ENCODE peak calls at places on chromosomes 11 and 22, in five cellular contexts. V is OCI-LY7, I is Peyer's patch, P is WTC11, M is choroid plexus epithelial cell. O is an unnamed sample.

GRCh38 chr11:120830092-120830491 is 193.8 kb upstream of the TBCEL start:
- DNase-seq in V (no peak), I (no peak), P (no peak), M (no peak), O (no peak)

GRCh38 chr11:97722065-97722464 is 1298.7 kb upstream of the CNTN5 start:
- DNase-seq in V (no peak), I (no peak), P (no peak), M (peak), O (peak)

GRCh38 chr11:13169709-13170108 is 107.9 kb upstream of the BMAL1 start:
- DNase-seq in V (no peak), I (no peak), P (no peak), M (peak), O (peak)

GRCh38 chr11:98300777-98301176 is 720.0 kb upstream of the CNTN5 start:
- DNase-seq in V (no peak), I (no peak), P (no peak), M (peak), O (peak)

GRCh38 chr22:43750751-43751150 is 61.4 kb downstream of the EFCAB6 start:
- DNase-seq in V (no peak), I (no peak), P (no peak), M (no peak), O (no peak)

GRCh38 chr11:12867531-12867930 is 141.6 kb upstream of the RASSF10 start:
- DNase-seq in V (no peak), I (no peak), P (no peak), M (no peak), O (no peak)

GRCh38 chr22:20211997-20212753 is 55.9 kb downstream of the RTN4R start:
- DNase-seq in V (no peak), I (no peak), P (no peak), M (peak), O (peak)

GRCh38 chr11:77171254-77171653 is 43.2 kb downstream of the MYO7A start:
- DNase-seq in V (no peak), I (no peak), P (no peak), M (no peak), O (no peak)

GRCh38 chr22:19239464-19239863 is 52.1 kb downstream of the CLTCL1 start:
- DNase-seq in V (no peak), I (no peak), P (no peak), M (no peak), O (no peak)

GRCh38 chr11:132895340-132895739 is 637.0 kb downstream of the OPCML start:
- DNase-seq in V (no peak), I (no peak), P (no peak), M (peak), O (peak)

GRCh38 chr11:105361651-105362050 is 222.1 kb upstream of the CARD18 start:
- DNase-seq in V (no peak), I (no peak), P (no peak), M (no peak), O (peak)

GRCh38 chr22:46514592-46515207 is 22.7 kb downstream of the CELSR1 start:
- DNase-seq in V (no peak), I (no peak), P (no peak), M (peak), O (peak)

GRCh38 chr11:44615041-44615513 is 49.6 kb downstream of the CD82 start:
- DNase-seq in V (no peak), I (no peak), P (peak), M (no peak), O (no peak)

GRCh38 chr11:118597556-118597955 is 9.9 kb upstream of the PHLDB1 start:
- DNase-seq in V (no peak), I (no peak), P (no peak), M (no peak), O (no peak)

GRCh38 chr11:85752201-85752889 is 58.6 kb downstream of the SYTL2 start:
- DNase-seq in V (no peak), I (no peak), P (no peak), M (no peak), O (no peak)

GRCh38 chr11:46537121-46537520 is 56.7 kb downstream of the AMBRA1 start:
- DNase-seq in V (no peak), I (no peak), P (no peak), M (peak), O (no peak)

GRCh38 chr11:35313066-35313765 is 106.1 kb downstream of the SLC1A2 start:
- DNase-seq in V (peak), I (peak), P (no peak), M (no peak), O (no peak)

GRCh38 chr11:131874070-131874469 is 503.7 kb downstream of the NTM start:
- DNase-seq in V (no peak), I (no peak), P (no peak), M (no peak), O (no peak)

GRCh38 chr11:19447150-19447566 is 206.4 kb upstream of the E2F8 start:
- DNase-seq in V (no peak), I (no peak), P (no peak), M (peak), O (no peak)

GRCh38 chr22:36702832-36703210 is 731 bp downstream of the CACNG2 start:
- DNase-seq in V (no peak), I (no peak), P (no peak), M (no peak), O (no peak)

GRCh38 chr11:134349109-134349801 is 17.5 kb downstream of the GLB1L2 start:
- DNase-seq in V (no peak), I (no peak), P (no peak), M (no peak), O (no peak)

GRCh38 chr11:21472256-21472655 is 720.6 kb upstream of the ANO5 start:
- DNase-seq in V (no peak), I (no peak), P (no peak), M (no peak), O (no peak)

GRCh38 chr11:58622344-58622743 is at the start of gene CNTF:
- DNase-seq in V (no peak), I (no peak), P (no peak), M (peak), O (no peak)

GRCh38 chr11:58616594-58616993 is 5.9 kb upstream of the CNTF start:
- DNase-seq in V (no peak), I (no peak), P (no peak), M (peak), O (peak)

GRCh38 chr11:58621586-58622262 is 741 bp upstream of the CNTF start:
- DNase-seq in V (no peak), I (no peak), P (no peak), M (no peak), O (no peak)

GRCh38 chr11:58615556-58615955 is 6.9 kb upstream of the CNTF start:
- DNase-seq in V (no peak), I (no peak), P (no peak), M (no peak), O (no peak)

DNA sequence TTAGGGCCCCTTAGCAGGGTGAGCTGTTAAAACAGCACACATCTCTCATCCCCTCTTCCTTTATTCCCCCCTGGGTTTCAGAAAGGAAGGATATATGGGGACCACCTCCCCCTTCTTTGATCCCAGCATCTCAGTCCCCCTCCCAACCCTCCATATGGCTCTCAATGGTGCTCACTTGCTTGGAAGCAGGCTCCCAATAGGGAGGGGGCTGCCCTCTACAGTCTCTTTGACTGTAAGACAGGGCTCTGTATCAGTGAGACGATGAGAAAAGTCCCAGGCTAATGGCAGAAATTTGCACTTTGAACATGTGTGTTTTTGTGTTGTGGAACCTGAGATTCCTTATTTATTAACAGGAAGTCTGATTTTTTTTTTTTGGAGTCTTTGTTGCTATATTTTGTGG is 4.2 kb upstream of the CNTF start:
- DNase-seq in V (peak), I (no peak), P (no peak), M (peak), O (no peak)
- TF ChIP-seq CTCF in V (peak), I (no peak), P (no peak), M (peak), O (no peak)

DNA sequence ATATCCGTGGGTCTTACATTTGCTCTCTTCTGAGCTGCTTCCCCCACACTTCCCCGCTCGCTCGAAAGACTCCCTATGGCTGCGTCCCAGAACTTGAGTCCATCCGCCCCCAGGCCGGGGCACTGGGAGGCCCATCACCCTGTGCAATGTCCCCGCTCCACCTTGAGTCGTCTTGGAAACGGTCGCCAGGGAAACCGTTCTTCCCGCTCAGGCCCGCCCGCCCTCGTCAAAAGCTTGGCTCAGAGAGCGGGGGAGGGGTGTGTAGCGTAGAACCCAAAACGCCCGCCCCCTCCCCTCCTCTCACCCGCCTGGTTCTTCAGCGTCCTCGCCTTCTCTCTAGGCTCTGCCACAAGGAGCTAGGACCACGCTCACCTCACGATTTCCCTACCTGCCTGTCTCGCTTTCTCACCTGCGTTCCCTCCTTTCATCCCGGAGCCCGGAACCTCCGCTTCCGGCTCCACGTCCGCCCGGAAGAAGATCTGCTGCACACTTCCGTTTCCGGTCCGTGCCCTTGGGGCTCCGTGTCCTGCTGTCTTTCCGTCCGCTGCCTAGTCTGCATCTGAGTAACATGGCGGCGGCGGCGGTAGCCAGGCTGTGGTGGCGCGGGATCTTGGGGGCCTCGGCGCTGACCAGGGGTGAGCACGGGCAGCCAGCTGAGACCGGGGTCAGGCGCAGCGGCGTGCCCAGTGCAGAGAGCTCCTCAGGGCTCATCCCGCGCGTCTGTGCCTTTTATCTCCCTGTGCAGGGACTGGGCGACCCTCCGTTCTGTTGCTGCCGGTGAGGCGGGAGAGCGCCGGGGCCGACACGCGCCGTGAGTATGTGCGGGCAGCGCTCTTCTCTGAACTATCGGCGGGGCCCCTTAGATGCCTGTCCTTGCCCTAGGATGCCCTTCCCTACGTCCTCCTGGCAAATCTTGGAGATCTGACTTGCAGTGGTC is at the start of the genes KBTBD4 and NDUFS3:
- DNase-seq in V (peak), I (peak), P (peak), M (peak), O (peak)
- TF ChIP-seq CTCF in V (no peak), I (no peak), P (no peak), M (no peak), O (no peak)

GRCh38 chr11:61753672-61754071 is 1.2 kb downstream of the MYRF start:
- DNase-seq in V (no peak), I (no peak), P (no peak), M (no peak), O (no peak)

GRCh38 chr11:61752925-61753551 is 602 bp downstream of the MYRF start:
- DNase-seq in V (no peak), I (no peak), P (no peak), M (no peak), O (no peak)

GRCh38 chr11:61751384-61751783 is 1.1 kb upstream of the MYRF start:
- DNase-seq in V (no peak), I (no peak), P (no peak), M (no peak), O (no peak)

GRCh38 chr11:61750631-61751273 is 1.7 kb upstream of the MYRF start:
- DNase-seq in V (no peak), I (no peak), P (no peak), M (no peak), O (no peak)

GRCh38 chr11:61752117-61752924 is at the start of gene MYRF:
- DNase-seq in V (no peak), I (peak), P (peak), M (no peak), O (no peak)
- TF ChIP-seq CTCF in V (peak), I (peak), P (no peak), M (peak), O (peak)

GRCh38 chr11:58845342-58845741 is 838 bp upstream of the GLYATL2 start:
- DNase-seq in V (no peak), I (no peak), P (no peak), M (no peak), O (no peak)

DNA sequence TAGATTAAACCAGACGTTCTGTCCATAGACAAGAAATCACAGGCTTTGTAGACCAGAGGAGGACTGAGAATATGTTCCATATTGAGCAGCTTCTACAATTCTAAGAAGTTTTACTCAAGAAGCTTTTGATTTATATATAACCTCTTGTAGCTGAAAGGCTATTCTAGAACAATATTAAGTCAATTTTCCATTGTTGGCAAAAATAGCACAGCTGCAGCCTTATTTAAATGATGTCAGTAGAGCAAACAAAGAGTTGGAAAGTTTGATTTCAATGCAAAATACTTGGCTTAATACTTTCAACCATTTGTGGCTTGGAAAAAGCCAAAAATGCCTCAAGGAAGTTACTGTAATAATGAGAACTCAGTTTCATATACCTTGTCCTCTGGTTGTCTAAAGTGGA is at the start of gene GLYATL2:
- DNase-seq in V (no peak), I (no peak), P (no peak), M (no peak), O (no peak)
- TF ChIP-seq CTCF in V (no peak), I (no peak), P (no peak), M (no peak), O (no peak)

O was measured in MCF 10A.